ENCODE peak calls at places on chromosomes 16 and 17, in ten cellular contexts. One of them, this sample, is unnamed.

GRCh38 chr17:55394357-55395021 is 27.1 kb downstream of the MMD start:
- DNase-seq in lower leg skin: no peak
- DNase-seq in IMR-90: no peak
- DNase-seq in A549: no peak
- DNase-seq in tibial nerve: no peak
- DNase-seq in body of pancreas: no peak
- DNase-seq in adrenal gland: no peak
- DNase-seq in right lobe of liver: no peak
- DNase-seq in stomach: no peak
- DNase-seq in gastrocnemius medialis: no peak
- DNase-seq in this sample: no peak

GRCh38 chr17:36697907-36698526 is 96.6 kb downstream of the MRM1 start:
- DNase-seq in lower leg skin: no peak
- DNase-seq in IMR-90: peak; percentile 8
- DNase-seq in A549: no peak
- DNase-seq in tibial nerve: no peak
- DNase-seq in body of pancreas: no peak
- DNase-seq in adrenal gland: no peak
- DNase-seq in right lobe of liver: no peak
- DNase-seq in stomach: no peak
- DNase-seq in gastrocnemius medialis: no peak
- DNase-seq in this sample: no peak

GRCh38 chr17:16938496-16939270 is 33.2 kb downstream of the TNFRSF13B start:
- DNase-seq in lower leg skin: peak; percentile 31
- DNase-seq in IMR-90: no peak
- DNase-seq in A549: no peak
- DNase-seq in tibial nerve: no peak
- DNase-seq in body of pancreas: no peak
- DNase-seq in adrenal gland: no peak
- DNase-seq in right lobe of liver: no peak
- DNase-seq in stomach: peak; percentile 18
- DNase-seq in gastrocnemius medialis: no peak
- DNase-seq in this sample: no peak

GRCh38 chr17:83080641-83081560 is 1.5 kb downstream of the METRNL start:
- DNase-seq in lower leg skin: no peak
- DNase-seq in IMR-90: peak; percentile 24
- DNase-seq in A549: no peak
- DNase-seq in tibial nerve: no peak
- DNase-seq in body of pancreas: no peak
- DNase-seq in adrenal gland: no peak
- DNase-seq in right lobe of liver: no peak
- DNase-seq in stomach: peak; percentile 45
- DNase-seq in gastrocnemius medialis: no peak
- DNase-seq in this sample: no peak

GRCh38 chr16:12462690-12463646 is 340.7 kb downstream of the CPPED1 start:
- DNase-seq in lower leg skin: no peak
- DNase-seq in IMR-90: peak; percentile 82
- DNase-seq in A549: no peak
- DNase-seq in tibial nerve: no peak
- DNase-seq in body of pancreas: no peak
- DNase-seq in adrenal gland: no peak
- DNase-seq in right lobe of liver: no peak
- DNase-seq in stomach: no peak
- DNase-seq in gastrocnemius medialis: no peak
- DNase-seq in this sample: no peak

GRCh38 chr17:29379084-29379811 is 10.9 kb upstream of the TAOK1 start:
- DNase-seq in lower leg skin: no peak
- DNase-seq in IMR-90: no peak
- DNase-seq in A549: no peak
- DNase-seq in tibial nerve: no peak
- DNase-seq in body of pancreas: no peak
- DNase-seq in adrenal gland: no peak
- DNase-seq in right lobe of liver: no peak
- DNase-seq in stomach: no peak
- DNase-seq in gastrocnemius medialis: no peak
- DNase-seq in this sample: no peak

GRCh38 chr16:3112058-3112880 is at the start of gene ZNF205:
- DNase-seq in lower leg skin: peak; percentile 94
- DNase-seq in IMR-90: peak; percentile 70
- DNase-seq in A549: peak; percentile 85
- DNase-seq in tibial nerve: peak; percentile 67
- DNase-seq in body of pancreas: peak; percentile 86
- DNase-seq in adrenal gland: peak; percentile 82
- DNase-seq in right lobe of liver: peak; percentile 78
- DNase-seq in stomach: peak; percentile 79
- DNase-seq in gastrocnemius medialis: peak; percentile 28
- DNase-seq in this sample: peak; percentile 93

GRCh38 chr17:42475853-42476252 is 17.2 kb downstream of the ATP6V0A1 start:
- DNase-seq in lower leg skin: no peak
- DNase-seq in IMR-90: no peak
- DNase-seq in A549: no peak
- DNase-seq in tibial nerve: peak; percentile 25
- DNase-seq in body of pancreas: peak; percentile 4
- DNase-seq in adrenal gland: no peak
- DNase-seq in right lobe of liver: no peak
- DNase-seq in stomach: no peak
- DNase-seq in gastrocnemius medialis: no peak
- DNase-seq in this sample: no peak

GRCh38 chr17:41793749-41794602 is 7.5 kb upstream of the JUP start:
- DNase-seq in lower leg skin: no peak
- DNase-seq in IMR-90: peak; percentile 59
- DNase-seq in A549: no peak
- DNase-seq in tibial nerve: no peak
- DNase-seq in body of pancreas: no peak
- DNase-seq in adrenal gland: no peak
- DNase-seq in right lobe of liver: no peak
- DNase-seq in stomach: no peak
- DNase-seq in gastrocnemius medialis: no peak
- DNase-seq in this sample: no peak

GRCh38 chr17:68561319-68561718 is 39.8 kb downstream of the FAM20A start:
- DNase-seq in lower leg skin: no peak
- DNase-seq in IMR-90: no peak
- DNase-seq in A549: no peak
- DNase-seq in tibial nerve: no peak
- DNase-seq in body of pancreas: no peak
- DNase-seq in adrenal gland: no peak
- DNase-seq in right lobe of liver: no peak
- DNase-seq in stomach: no peak
- DNase-seq in gastrocnemius medialis: no peak
- DNase-seq in this sample: no peak

GRCh38 chr17:81735181-81736102 is 23.4 kb downstream of the SLC25A10 start:
- DNase-seq in lower leg skin: no peak
- DNase-seq in IMR-90: peak; percentile 33
- DNase-seq in A549: no peak
- DNase-seq in tibial nerve: no peak
- DNase-seq in body of pancreas: peak; percentile 57
- DNase-seq in adrenal gland: no peak
- DNase-seq in right lobe of liver: peak; percentile 87
- DNase-seq in stomach: peak; percentile 63
- DNase-seq in gastrocnemius medialis: no peak
- DNase-seq in this sample: peak; percentile 86
- TF ChIP-seq POLR2A in lower leg skin: no peak
- TF ChIP-seq POLR2A in IMR-90: no peak
- TF ChIP-seq POLR2A in A549: no peak
- TF ChIP-seq POLR2A in tibial nerve: no peak
- TF ChIP-seq POLR2A in body of pancreas: no peak
- TF ChIP-seq POLR2A in adrenal gland: no peak
- TF ChIP-seq POLR2A in right lobe of liver: no peak
- TF ChIP-seq POLR2A in stomach: no peak
- TF ChIP-seq POLR2A in gastrocnemius medialis: no peak
- TF ChIP-seq POLR2A in this sample: no peak

GRCh38 chr17:3635474-3636153 is 436 bp downstream of the SHPK start:
- DNase-seq in lower leg skin: no peak
- DNase-seq in IMR-90: no peak
- DNase-seq in A549: no peak
- DNase-seq in tibial nerve: no peak
- DNase-seq in body of pancreas: peak; percentile 13
- DNase-seq in adrenal gland: no peak
- DNase-seq in right lobe of liver: peak; percentile 89
- DNase-seq in stomach: no peak
- DNase-seq in gastrocnemius medialis: no peak
- DNase-seq in this sample: no peak

GRCh38 chr17:3636908-3637373 is 381 bp downstream of the CTNS start:
- DNase-seq in lower leg skin: no peak
- DNase-seq in IMR-90: no peak
- DNase-seq in A549: no peak
- DNase-seq in tibial nerve: no peak
- DNase-seq in body of pancreas: no peak
- DNase-seq in adrenal gland: no peak
- DNase-seq in right lobe of liver: no peak
- DNase-seq in stomach: no peak
- DNase-seq in gastrocnemius medialis: no peak
- DNase-seq in this sample: no peak

GRCh38 chr17:3639981-3640596 is 3.5 kb downstream of the CTNS start:
- DNase-seq in lower leg skin: no peak
- DNase-seq in IMR-90: peak; percentile 74
- DNase-seq in A549: no peak
- DNase-seq in tibial nerve: no peak
- DNase-seq in body of pancreas: peak; percentile 81
- DNase-seq in adrenal gland: peak; percentile 88
- DNase-seq in right lobe of liver: no peak
- DNase-seq in stomach: peak; percentile 43
- DNase-seq in gastrocnemius medialis: peak; percentile 62
- DNase-seq in this sample: no peak

GRCh38 chr17:3641014-3641413 is 4.5 kb downstream of the CTNS start:
- DNase-seq in lower leg skin: no peak
- DNase-seq in IMR-90: no peak
- DNase-seq in A549: no peak
- DNase-seq in tibial nerve: no peak
- DNase-seq in body of pancreas: no peak
- DNase-seq in adrenal gland: no peak
- DNase-seq in right lobe of liver: no peak
- DNase-seq in stomach: no peak
- DNase-seq in gastrocnemius medialis: no peak
- DNase-seq in this sample: no peak

GRCh38 chr17:3636154-3636907 is at the start of the genes CTNS and SHPK:
- DNase-seq in lower leg skin: peak; percentile 99
- DNase-seq in IMR-90: peak; percentile 94
- DNase-seq in A549: peak; percentile 97
- DNase-seq in tibial nerve: peak; percentile 93
- DNase-seq in body of pancreas: peak; percentile 98
- DNase-seq in adrenal gland: peak; percentile 98
- DNase-seq in right lobe of liver: peak; percentile 98
- DNase-seq in stomach: peak; percentile 97
- DNase-seq in gastrocnemius medialis: peak; percentile 97
- DNase-seq in this sample: peak; percentile 98
- TF ChIP-seq POLR2A in lower leg skin: no peak
- TF ChIP-seq POLR2A in IMR-90: no peak
- TF ChIP-seq POLR2A in A549: peak; percentile 93
- TF ChIP-seq POLR2A in tibial nerve: peak; percentile 74
- TF ChIP-seq POLR2A in body of pancreas: peak; percentile 82
- TF ChIP-seq POLR2A in adrenal gland: peak; percentile 60
- TF ChIP-seq POLR2A in right lobe of liver: peak; percentile 80
- TF ChIP-seq POLR2A in stomach: no peak
- TF ChIP-seq POLR2A in gastrocnemius medialis: peak; percentile 79
- TF ChIP-seq POLR2A in this sample: peak; percentile 91

GRCh38 chr17:18181358-18181757 is 2.3 kb upstream of the ALKBH5 start:
- DNase-seq in lower leg skin: no peak
- DNase-seq in IMR-90: peak; percentile 29
- DNase-seq in A549: no peak
- DNase-seq in tibial nerve: no peak
- DNase-seq in body of pancreas: no peak
- DNase-seq in adrenal gland: no peak
- DNase-seq in right lobe of liver: no peak
- DNase-seq in stomach: no peak
- DNase-seq in gastrocnemius medialis: no peak
- DNase-seq in this sample: peak; percentile 69

GRCh38 chr17:18182190-18182977 is 1.2 kb upstream of the ALKBH5 start:
- DNase-seq in lower leg skin: no peak
- DNase-seq in IMR-90: no peak
- DNase-seq in A549: no peak
- DNase-seq in tibial nerve: no peak
- DNase-seq in body of pancreas: peak; percentile 87
- DNase-seq in adrenal gland: peak; percentile 61
- DNase-seq in right lobe of liver: peak; percentile 87
- DNase-seq in stomach: peak; percentile 94
- DNase-seq in gastrocnemius medialis: peak; percentile 30
- DNase-seq in this sample: no peak

GRCh38 chr17:18184143-18185007 is 747 bp downstream of the ALKBH5 start:
- DNase-seq in lower leg skin: peak; percentile 91
- DNase-seq in IMR-90: peak; percentile 55
- DNase-seq in A549: peak; percentile 56
- DNase-seq in tibial nerve: peak; percentile 22
- DNase-seq in body of pancreas: peak; percentile 60
- DNase-seq in adrenal gland: peak; percentile 68
- DNase-seq in right lobe of liver: peak; percentile 61
- DNase-seq in stomach: peak; percentile 56
- DNase-seq in gastrocnemius medialis: peak; percentile 36
- DNase-seq in this sample: no peak

GRCh38 chr17:18183334-18184142 is at the start of gene ALKBH5:
- DNase-seq in lower leg skin: peak; percentile 99
- DNase-seq in IMR-90: peak; percentile 100
- DNase-seq in A549: peak; percentile 100
- DNase-seq in tibial nerve: peak; percentile 96
- DNase-seq in body of pancreas: peak; percentile 99
- DNase-seq in adrenal gland: peak; percentile 98
- DNase-seq in right lobe of liver: peak; percentile 99
- DNase-seq in stomach: peak; percentile 98
- DNase-seq in gastrocnemius medialis: peak; percentile 99
- DNase-seq in this sample: peak; percentile 100

GRCh38 chr17:18182978-18183333 is 672 bp upstream of the ALKBH5 start:
- DNase-seq in lower leg skin: peak; percentile 97
- DNase-seq in IMR-90: peak; percentile 78
- DNase-seq in A549: no peak
- DNase-seq in tibial nerve: peak; percentile 73
- DNase-seq in body of pancreas: peak; percentile 76
- DNase-seq in adrenal gland: peak; percentile 88
- DNase-seq in right lobe of liver: peak; percentile 86
- DNase-seq in stomach: peak; percentile 78
- DNase-seq in gastrocnemius medialis: peak; percentile 81
- DNase-seq in this sample: peak; percentile 90
- TF ChIP-seq POLR2A in lower leg skin: no peak
- TF ChIP-seq POLR2A in IMR-90: peak; percentile 85
- TF ChIP-seq POLR2A in A549: peak; percentile 81
- TF ChIP-seq POLR2A in tibial nerve: peak; percentile 42
- TF ChIP-seq POLR2A in body of pancreas: peak; percentile 70
- TF ChIP-seq POLR2A in adrenal gland: no peak
- TF ChIP-seq POLR2A in right lobe of liver: peak; percentile 55
- TF ChIP-seq POLR2A in stomach: no peak
- TF ChIP-seq POLR2A in gastrocnemius medialis: peak; percentile 22
- TF ChIP-seq POLR2A in this sample: peak; percentile 78

DNA sequence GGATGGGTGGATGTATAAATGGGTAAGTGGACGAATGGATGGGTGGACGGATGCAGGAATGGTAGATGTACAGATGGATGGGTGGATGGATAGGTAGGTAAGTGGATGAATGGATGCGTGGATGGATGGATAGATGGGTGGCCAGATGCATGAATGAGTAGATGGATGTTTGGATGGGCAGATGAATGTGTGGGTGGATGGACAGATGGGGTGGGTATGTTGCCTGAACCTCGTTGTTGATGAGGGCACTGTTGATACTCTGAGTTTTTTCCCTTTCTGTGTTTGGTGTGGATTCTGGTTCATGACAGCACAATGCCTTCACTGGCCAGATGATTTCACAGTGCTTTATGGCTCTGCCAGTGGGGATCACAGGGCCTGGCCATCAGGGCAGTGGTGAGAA is 208.3 kb downstream of the NPIPB11 start:
- DNase-seq in lower leg skin: peak; percentile 59
- DNase-seq in IMR-90: no peak
- DNase-seq in A549: no peak
- DNase-seq in tibial nerve: no peak
- DNase-seq in body of pancreas: no peak
- DNase-seq in adrenal gland: no peak
- DNase-seq in right lobe of liver: no peak
- DNase-seq in stomach: no peak
- DNase-seq in gastrocnemius medialis: no peak
- DNase-seq in this sample: no peak
- TF ChIP-seq POLR2A in lower leg skin: no peak
- TF ChIP-seq POLR2A in IMR-90: no peak
- TF ChIP-seq POLR2A in A549: no peak
- TF ChIP-seq POLR2A in tibial nerve: no peak
- TF ChIP-seq POLR2A in body of pancreas: no peak
- TF ChIP-seq POLR2A in adrenal gland: no peak
- TF ChIP-seq POLR2A in right lobe of liver: no peak
- TF ChIP-seq POLR2A in stomach: no peak
- TF ChIP-seq POLR2A in gastrocnemius medialis: no peak
- TF ChIP-seq POLR2A in this sample: no peak

This sample was measured in H54.